ENCODE peak calls at places on chromosomes 5 and 9, in nine cellular contexts. M is mesendoderm, K is sigmoid colon, P is mesenchymal stem cell, Z is SJSA1, I is IMR-90, G is foreskin keratinocyte, L is thyroid gland, S is NT2/D1. V is an unnamed sample. For H3K4me1, the result is how much of the 10 kb centered on the place peaks cover.

GRCh38 chr9:98899399-98900056 is 44.2 kb upstream of the COL15A1 start:
- DNase-seq in M (no peak), K (no peak), P (peak), Z (peak), I (peak), G (no peak), L (no peak), S (no peak), V (peak)

GRCh38 chr9:37911271-37911681 is 7.3 kb upstream of the SLC25A51 start:
- DNase-seq in M (no peak), K (no peak), P (no peak), Z (no peak), I (peak), G (no peak), L (no peak), S (no peak), V (no peak)

GRCh38 chr5:35668320-35668719 is 50.7 kb downstream of the SPEF2 start:
- DNase-seq in M (no peak), K (no peak), P (no peak), Z (no peak), I (no peak), G (no peak), L (no peak), S (no peak), V (no peak)

GRCh38 chr5:963673-964531 is 44.7 kb upstream of the NKD2 start:
- DNase-seq in M (no peak), K (no peak), P (peak), Z (no peak), I (peak), G (no peak), L (no peak), S (no peak), V (peak)

GRCh38 chr9:115071176-115071575 is 46.8 kb downstream of the TNC start:
- DNase-seq in M (no peak), K (no peak), P (no peak), Z (no peak), I (no peak), G (no peak), L (no peak), S (no peak), V (no peak)

GRCh38 chr9:84357235-84357634 is 16.7 kb upstream of the SLC28A3 start:
- DNase-seq in M (no peak), K (no peak), P (peak), Z (no peak), I (no peak), G (no peak), L (no peak), S (no peak), V (peak)

GRCh38 chr5:170704417-170705195 is 78.9 kb upstream of the GABRP start:
- DNase-seq in M (no peak), K (no peak), P (no peak), Z (no peak), I (no peak), G (no peak), L (no peak), S (no peak), V (no peak)

GRCh38 chr9:79661926-79662552 is 90.3 kb downstream of the TLE4 start:
- DNase-seq in M (peak), K (no peak), P (no peak), Z (peak), I (no peak), G (no peak), L (no peak), S (no peak), V (peak)

GRCh38 chr9:95336281-95336680 is 18.8 kb upstream of the FANCC start:
- DNase-seq in M (peak), K (no peak), P (no peak), Z (no peak), I (no peak), G (no peak), L (peak), S (no peak), V (no peak)

GRCh38 chr5:135356522-135357318 is 42.3 kb downstream of the MACROH2A1 start:
- DNase-seq in M (no peak), K (peak), P (peak), Z (peak), I (peak), G (no peak), L (peak), S (no peak), V (no peak)

GRCh38 chr5:109744261-109744660 is 54.5 kb downstream of the MAN2A1 start:
- DNase-seq in M (no peak), K (no peak), P (no peak), Z (no peak), I (no peak), G (no peak), L (no peak), S (no peak), V (no peak)

GRCh38 chr5:131749723-131750470 is 46.9 kb downstream of the FNIP1 start:
- DNase-seq in M (no peak), K (no peak), P (no peak), Z (no peak), I (no peak), G (no peak), L (no peak), S (no peak), V (no peak)

GRCh38 chr9:105832311-105832710 is 138.0 kb downstream of the TMEM38B start:
- DNase-seq in M (no peak), K (no peak), P (no peak), Z (no peak), I (peak), G (no peak), L (no peak), S (no peak), V (no peak)

GRCh38 chr5:116532762-116533525 is 41.7 kb downstream of the SEMA6A start:
- DNase-seq in M (peak), K (no peak), P (no peak), Z (no peak), I (no peak), G (no peak), L (no peak), S (no peak), V (no peak)

GRCh38 chr9:78573205-78573604 is 276.3 kb downstream of the PSAT1 start:
- DNase-seq in M (no peak), K (no peak), P (no peak), Z (no peak), I (no peak), G (no peak), L (no peak), S (no peak), V (no peak)

GRCh38 chr9:84229186-84229585 is 111.4 kb downstream of the SLC28A3 start:
- DNase-seq in M (peak), K (no peak), P (no peak), Z (no peak), I (no peak), G (no peak), L (no peak), S (no peak), V (no peak)

GRCh38 chr5:142830241-142831018 is 60.3 kb downstream of the ARHGAP26 start:
- DNase-seq in M (no peak), K (no peak), P (peak), Z (peak), I (peak), G (no peak), L (no peak), S (no peak), V (peak)

GRCh38 chr9:24132244-24132643 is 306.2 kb upstream of the ELAVL2 start:
- DNase-seq in M (no peak), K (no peak), P (no peak), Z (no peak), I (no peak), G (no peak), L (no peak), S (no peak), V (no peak)

GRCh38 chr9:125794708-125795107 is 47.5 kb downstream of the PBX3 start:
- DNase-seq in M (no peak), K (no peak), P (no peak), Z (no peak), I (no peak), G (no peak), L (no peak), S (no peak), V (no peak)

GRCh38 chr9:125744616-125745387 is 2.4 kb upstream of the PBX3 start:
- DNase-seq in M (no peak), K (no peak), P (peak), Z (peak), I (peak), G (no peak), L (no peak), S (no peak), V (peak)

GRCh38 chr5:42005561-42006153 is 80.6 kb downstream of the FBXO4 start:
- DNase-seq in M (peak), K (no peak), P (peak), Z (peak), I (peak), G (no peak), L (no peak), S (no peak), V (no peak)

GRCh38 chr9:33465596-33466564 is 7.8 kb downstream of the NOL6 start:
- DNase-seq in M (no peak), K (no peak), P (no peak), Z (no peak), I (no peak), G (no peak), L (no peak), S (no peak), V (peak)

GRCh38 chr9:37451628-37452027 is 13.6 kb downstream of the ZBTB5 start:
- DNase-seq in M (no peak), K (no peak), P (no peak), Z (no peak), I (no peak), G (no peak), L (no peak), S (no peak), V (no peak)

GRCh38 chr5:92119110-92119509 is 736.0 kb upstream of the ARRDC3 start:
- DNase-seq in M (peak), K (no peak), P (no peak), Z (no peak), I (no peak), G (no peak), L (no peak), S (peak), V (no peak)

GRCh38 chr5:107321906-107322305 is 348.8 kb downstream of the EFNA5 start:
- DNase-seq in M (no peak), K (no peak), P (no peak), Z (no peak), I (no peak), G (no peak), L (no peak), S (no peak), V (no peak)

GRCh38 chr5:23157169-23157568 is 304.0 kb upstream of the CDH12 start:
- DNase-seq in M (no peak), K (no peak), P (no peak), Z (no peak), I (no peak), G (peak), L (no peak), S (no peak), V (no peak)

GRCh38 chr5:150509992-150510391 is 2.1 kb downstream of the NDST1 start:
- DNase-seq in M (no peak), K (no peak), P (no peak), Z (no peak), I (no peak), G (no peak), L (no peak), S (no peak), V (peak)
- H3K4me1 ChIP-seq in M (under half), K (under half), P (half or more), Z (half or more), I (half or more), G (under half), L (half or more), S (under half), V (half or more)

DNA sequence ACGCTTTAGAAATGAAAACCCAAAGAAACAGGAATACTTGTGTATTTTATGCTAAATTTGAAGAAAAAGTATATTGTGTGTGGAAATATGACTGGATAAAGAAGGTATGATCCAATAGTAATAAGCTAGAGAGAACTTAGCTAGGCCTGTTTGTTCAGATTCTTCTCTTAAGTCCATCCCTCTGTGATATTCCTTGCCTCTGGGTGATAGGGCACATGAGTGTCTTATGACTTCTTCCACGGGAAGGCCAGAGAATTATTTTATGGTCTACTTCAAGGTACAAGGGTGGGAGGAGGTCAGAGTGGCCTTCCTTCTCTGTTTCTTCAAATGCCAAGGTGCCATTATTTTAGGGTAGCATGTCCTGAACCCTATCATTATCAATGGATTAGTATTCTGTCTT is 113.7 kb downstream of the NDUFS4 start:
- DNase-seq in M (no peak), K (no peak), P (no peak), Z (no peak), I (no peak), G (no peak), L (no peak), S (no peak), V (no peak)
- H3K4me1 ChIP-seq in M (under half), K (under half), P (under half), Z (under half), I (under half), G (under half), L (under half), S (under half), V (under half)

GRCh38 chr5:141609044-141609443 is 9.8 kb downstream of the DIAPH1 start:
- DNase-seq in M (no peak), K (no peak), P (no peak), Z (no peak), I (no peak), G (no peak), L (no peak), S (no peak), V (no peak)

GRCh38 chr5:141611289-141611688 is 7.5 kb downstream of the DIAPH1 start:
- DNase-seq in M (peak), K (no peak), P (no peak), Z (no peak), I (no peak), G (no peak), L (no peak), S (no peak), V (no peak)

GRCh38 chr5:141605523-141606277 is 13.1 kb downstream of the DIAPH1 start:
- DNase-seq in M (no peak), K (peak), P (peak), Z (no peak), I (no peak), G (no peak), L (peak), S (no peak), V (peak)

GRCh38 chr5:141608046-141608445 is 10.8 kb downstream of the DIAPH1 start:
- DNase-seq in M (no peak), K (no peak), P (no peak), Z (no peak), I (no peak), G (no peak), L (no peak), S (no peak), V (no peak)

DNA sequence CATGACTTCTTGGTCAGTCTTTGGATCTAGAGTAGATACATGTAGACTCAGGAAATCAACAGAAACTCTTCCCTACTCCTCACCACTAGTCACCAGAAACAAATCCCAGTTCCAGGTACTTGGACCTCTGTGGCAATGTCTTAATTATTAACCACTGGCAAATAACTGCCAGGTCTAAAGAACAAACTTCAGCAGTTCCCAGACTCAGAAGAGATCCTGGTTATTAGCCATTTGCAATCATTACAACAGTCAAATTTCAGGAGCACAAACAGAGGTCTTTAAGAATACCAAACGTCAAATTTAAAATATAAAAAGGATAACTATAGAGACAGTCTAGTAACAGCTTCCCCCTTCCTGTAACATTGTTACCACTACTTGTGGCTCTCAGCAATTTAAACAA is 10.2 kb downstream of the DIAPH1 start:
- DNase-seq in M (no peak), K (no peak), P (no peak), Z (no peak), I (no peak), G (no peak), L (no peak), S (no peak), V (no peak)
- H3K4me1 ChIP-seq in M (under half), K (under half), P (under half), Z (under half), I (under half), G (under half), L (under half), S (under half), V (under half)

DNA sequence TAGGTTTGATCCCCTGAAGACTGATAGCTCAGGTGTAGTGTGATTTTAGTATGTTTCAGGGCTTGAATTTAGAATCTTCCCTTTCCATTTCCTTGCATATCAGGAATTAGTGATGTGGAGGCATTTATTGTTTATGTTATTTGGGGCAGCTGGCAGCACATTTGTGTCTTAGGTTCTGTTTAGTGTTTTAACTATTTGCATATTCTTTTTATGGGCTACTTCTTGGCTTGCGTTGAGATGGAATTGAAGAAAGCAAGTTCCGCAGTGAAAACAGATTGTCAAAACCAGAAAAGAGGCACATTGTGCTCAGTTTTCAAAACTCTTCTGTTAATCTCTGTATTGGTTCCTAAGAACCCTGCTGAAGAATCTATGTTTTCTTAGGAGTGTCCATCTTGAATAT is 80.3 kb downstream of the ZSWIM6 start:
- DNase-seq in M (no peak), K (no peak), P (no peak), Z (no peak), I (no peak), G (no peak), L (no peak), S (no peak), V (no peak)
- H3K4me1 ChIP-seq in M (under half), K (under half), P (under half), Z (under half), I (under half), G (under half), L (under half), S (under half), V (under half)

DNA sequence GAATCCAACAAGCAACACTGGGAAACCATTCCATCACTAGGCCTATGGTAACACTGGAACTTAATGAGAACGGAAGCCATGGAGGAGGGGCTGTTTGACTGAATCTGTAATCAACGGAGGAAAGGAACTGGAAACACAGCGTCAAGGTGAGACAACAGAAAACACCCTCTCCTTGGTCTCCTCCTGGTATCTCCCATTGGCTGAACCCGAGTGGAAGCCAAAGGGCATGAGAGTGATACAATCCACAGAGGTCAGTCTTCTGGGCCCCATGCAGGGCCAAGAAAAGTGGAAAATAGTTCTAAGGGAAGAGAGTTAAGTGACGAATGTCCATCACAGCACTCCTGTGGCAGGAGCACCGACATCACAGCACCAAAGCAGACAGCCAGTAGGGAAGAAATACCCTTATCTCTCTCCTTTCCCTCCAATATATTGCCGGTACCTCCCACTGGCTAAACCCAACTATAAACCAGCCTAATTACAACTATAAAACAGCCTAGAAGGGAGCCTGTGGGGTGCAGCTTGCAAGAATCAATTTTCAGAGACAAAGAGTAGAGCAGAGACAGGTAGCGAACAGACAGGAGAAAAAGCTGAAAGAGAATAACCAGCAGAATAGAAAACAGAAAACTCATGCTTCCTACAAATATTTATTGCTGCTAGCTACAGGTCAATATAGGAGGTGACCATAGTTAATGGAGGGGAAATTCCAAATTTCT is 107.4 kb upstream of the IFNE start:
- DNase-seq in M (no peak), K (no peak), P (no peak), Z (no peak), I (no peak), G (no peak), L (no peak), S (no peak), V (no peak)
- H3K4me1 ChIP-seq in M (under half), K (under half), P (under half), Z (under half), I (under half), G (under half), L (under half), S (under half), V (half or more)

DNA sequence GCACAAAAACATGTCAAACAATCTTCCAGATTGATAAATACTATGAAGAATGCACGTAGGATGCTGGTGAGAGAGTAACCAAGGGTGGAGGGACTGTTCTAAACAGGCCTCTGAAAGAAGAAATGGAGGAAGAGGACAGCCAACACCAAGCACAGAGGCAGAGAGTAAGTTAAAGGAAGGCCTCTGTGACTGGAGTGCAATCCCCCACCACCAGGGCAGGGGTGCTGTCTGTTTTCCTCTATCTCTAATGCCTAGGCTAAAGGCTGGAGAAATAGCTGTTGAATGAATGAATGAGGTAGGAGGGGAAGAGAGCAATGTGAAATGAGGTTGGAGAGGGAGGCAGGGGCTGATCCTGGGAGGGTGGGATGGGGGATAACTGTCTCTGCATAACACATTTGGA is 88.9 kb downstream of the ANKRD55 start:
- DNase-seq in M (no peak), K (no peak), P (no peak), Z (no peak), I (no peak), G (no peak), L (no peak), S (no peak), V (no peak)
- H3K4me1 ChIP-seq in M (under half), K (under half), P (under half), Z (under half), I (under half), G (under half), L (under half), S (under half), V (under half)

DNA sequence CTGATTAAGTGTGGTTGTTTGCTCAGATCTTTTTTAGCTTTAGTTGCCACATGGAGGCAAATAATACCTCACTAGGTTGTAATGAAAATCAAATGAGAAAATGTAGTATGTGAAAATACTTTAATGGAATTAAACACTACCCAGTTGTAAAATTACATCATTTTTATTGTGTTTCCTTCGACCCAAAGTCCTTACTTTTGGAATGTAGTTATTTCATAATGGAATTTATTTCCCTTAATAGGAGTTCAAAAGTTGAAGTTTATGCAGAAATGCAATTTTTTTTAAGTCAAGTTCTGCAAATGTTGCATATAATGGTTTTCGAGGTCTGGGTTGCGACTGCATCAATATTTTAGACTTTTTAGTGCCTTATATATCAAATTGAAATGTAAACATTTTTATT is 31.0 kb downstream of the TNPO1 start:
- DNase-seq in M (no peak), K (no peak), P (no peak), Z (no peak), I (no peak), G (no peak), L (no peak), S (no peak), V (no peak)
- H3K4me1 ChIP-seq in M (under half), K (under half), P (under half), Z (under half), I (under half), G (under half), L (half or more), S (under half), V (half or more)

GRCh38 chr9:92964607-92964975 is 17.3 kb downstream of the FGD3 start:
- DNase-seq in M (no peak), K (no peak), P (no peak), Z (no peak), I (no peak), G (no peak), L (no peak), S (no peak), V (no peak)
- H3K4me1 ChIP-seq in M (under half), K (under half), P (under half), Z (under half), I (under half), G (under half), L (under half), S (under half), V (under half)

V was measured in osteoblast.